ENCODE peak calls at places on chromosomes 7 and 10, in eight cellular contexts. N is A673, H is endodermal cell, L is testis, Z is neural progenitor cell, B is fibroblast of lung, M is cardiac muscle cell, E is H9. Q is an unnamed sample.
A peak's percentile ranks its signal among the peaks of the same experiment; 100 is the strongest.

GRCh38 chr10:58239561-58240169 is 28.0 kb downstream of the IPMK start:
- DNase-seq in Z (no peak), M (no peak), N (no peak), B (no peak), E (no peak), L (no peak), H (no peak), Q (no peak)

GRCh38 chr10:14787938-14788337 is 13.2 kb upstream of the FAM107B start:
- DNase-seq in H (no peak), B (no peak), Z (no peak), N (no peak), E (no peak), L (no peak), M (no peak), Q (no peak)

GRCh38 chr7:55966851-55967250 is 2.5 kb downstream of the NIPSNAP2 start:
- DNase-seq in E (no peak), M (no peak), H (no peak), L (no peak), N (peak; percentile 9), B (no peak), Z (no peak), Q (no peak)

GRCh38 chr10:107442035-107442505 is 277.6 kb upstream of the SORCS1 start:
- DNase-seq in L (no peak), Z (no peak), E (no peak), M (peak; percentile 14), B (peak; percentile 31), H (no peak), N (peak; percentile 19), Q (no peak)

GRCh38 chr10:97007417-97007816 is 175.3 kb downstream of the LCOR start:
- DNase-seq in N (no peak), M (no peak), L (no peak), H (no peak), E (no peak), B (no peak), Z (no peak), Q (no peak)

GRCh38 chr7:80827238-80827633 is 91.6 kb downstream of the SEMA3C start:
- DNase-seq in M (peak; percentile 64), L (no peak), H (no peak), E (no peak), Z (no peak), N (no peak), B (peak; percentile 53), Q (no peak)

GRCh38 chr10:59536151-59536550 is 173.5 kb downstream of the SLC16A9 start:
- DNase-seq in M (peak; percentile 91), L (no peak), B (peak; percentile 95), Z (no peak), N (peak; percentile 88), H (no peak), E (no peak), Q (no peak)

GRCh38 chr10:127148933-127149220 is 47.5 kb downstream of the INSYN2A start:
- DNase-seq in M (peak; percentile 63), N (no peak), E (no peak), B (peak; percentile 83), Z (no peak), H (no peak), L (no peak), Q (no peak)

GRCh38 chr7:73740212-73740611 is 1.6 kb upstream of the ABHD11 start:
- DNase-seq in B (no peak), E (no peak), M (no peak), Z (no peak), H (no peak), L (no peak), N (no peak), Q (no peak)

GRCh38 chr7:73742338-73742752 is 3.7 kb upstream of the ABHD11 start:
- DNase-seq in B (no peak), L (no peak), Z (peak; percentile 38), E (peak; percentile 80), N (no peak), M (no peak), H (peak; percentile 91), Q (no peak)

GRCh38 chr7:73740771-73741170 is 2.2 kb upstream of the ABHD11 start:
- DNase-seq in H (peak; percentile 74), M (no peak), L (no peak), B (no peak), N (no peak), Z (no peak), E (peak; percentile 71), Q (no peak)

GRCh38 chr7:73742753-73743641 is 4.4 kb upstream of the ABHD11 start:
- DNase-seq in Z (peak; percentile 96), E (peak; percentile 99), M (no peak), B (no peak), N (no peak), L (no peak), H (peak; percentile 100), Q (no peak)

DNA sequence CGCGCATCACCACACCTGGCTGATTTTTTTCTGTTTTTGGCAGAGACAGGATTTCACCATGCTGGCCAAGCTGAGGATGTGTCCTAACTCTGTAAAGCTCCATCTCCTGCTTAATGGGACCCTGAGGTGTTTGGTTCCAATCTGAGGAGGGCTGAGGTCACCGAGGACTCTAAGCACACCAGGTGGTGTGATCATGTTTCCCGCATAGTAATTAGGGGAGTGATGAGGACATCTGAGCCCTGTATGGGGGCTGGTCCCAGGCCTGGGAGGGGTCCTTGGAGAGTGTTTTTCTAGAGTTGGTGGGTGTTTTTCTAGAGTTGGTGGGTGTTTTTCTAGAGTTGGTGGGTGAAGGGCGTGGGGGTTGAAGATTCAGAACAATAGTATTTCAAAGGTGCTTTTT is 3.0 kb upstream of the ABHD11 start:
- DNase-seq in E (peak; percentile 72), H (peak; percentile 86), L (no peak), B (no peak), N (no peak), M (no peak), Z (peak; percentile 52), Q (no peak)
- H3K27ac ChIP-seq in E (no peak overlapping the region), H (no peak overlapping the region), L (no peak overlapping the region), B (no peak overlapping the region), N (no peak overlapping the region), M (no peak overlapping the region), Z (no peak overlapping the region), Q (no peak overlapping the region)

DNA sequence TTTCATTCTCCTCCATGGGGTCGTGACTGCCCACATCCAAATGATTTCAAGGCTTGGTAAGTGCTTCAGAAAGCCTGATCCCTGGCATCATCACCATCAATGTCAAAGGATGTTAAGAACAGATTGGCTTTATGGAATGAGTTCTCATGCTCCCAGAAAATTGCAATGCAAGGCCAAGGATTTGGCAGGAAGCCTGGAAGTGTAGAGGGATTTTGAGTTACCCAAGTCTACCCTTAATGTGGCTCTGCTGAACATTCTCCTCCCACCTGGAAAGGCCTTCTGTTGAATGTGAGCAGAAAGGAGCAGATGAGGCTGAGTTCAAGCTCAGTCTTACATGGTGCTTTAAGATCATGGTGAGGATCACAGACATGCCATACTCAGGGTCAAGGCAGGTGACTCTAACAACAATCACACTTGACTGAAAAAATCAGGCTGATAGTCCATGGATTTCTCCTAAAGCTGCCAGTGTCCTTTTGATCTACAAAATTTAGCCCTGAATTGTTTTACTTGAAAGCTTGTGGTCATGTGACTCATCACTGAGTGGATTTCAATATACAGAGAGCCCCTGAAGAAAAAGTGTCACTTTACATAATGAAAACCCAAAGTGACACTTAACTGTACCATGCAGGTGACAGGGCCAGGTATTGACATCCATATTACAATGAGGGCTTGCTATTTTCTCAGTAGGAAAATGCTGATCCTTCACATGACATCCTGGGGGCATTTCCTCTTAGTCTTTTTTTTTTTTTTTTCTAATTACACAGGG is 111.1 kb upstream of the PDLIM1 start:
- DNase-seq in M (no peak), E (no peak), B (no peak), N (no peak), Z (no peak), L (no peak), H (no peak), Q (no peak)
- H3K4me1 ChIP-seq in M (peaks cover 13% of the 10 kb centered on the region), E (no peaks in the 10 kb centered on the region), B (no peaks in the 10 kb centered on the region), N (no peaks in the 10 kb centered on the region), Z (no peaks in the 10 kb centered on the region), L (peaks cover 7% of the 10 kb centered on the region), H (no peaks in the 10 kb centered on the region), Q (no peaks in the 10 kb centered on the region)

GRCh38 chr7:139619367-139619657 is 95.8 kb downstream of the CLEC2L start:
- DNase-seq in L (no peak), E (no peak), N (no peak), H (no peak), M (peak; percentile 72), Z (no peak), B (peak; percentile 86), Q (no peak)

GRCh38 chr7:139614886-139615285 is 91.4 kb downstream of the CLEC2L start:
- DNase-seq in H (no peak), B (no peak), N (no peak), E (no peak), M (no peak), L (no peak), Z (no peak), Q (no peak)

GRCh38 chr7:139617074-139617473 is 93.6 kb downstream of the CLEC2L start:
- DNase-seq in E (no peak), L (no peak), H (no peak), M (no peak), B (no peak), Z (no peak), N (no peak), Q (no peak)

GRCh38 chr7:139620676-139621344 is 97.3 kb downstream of the CLEC2L start:
- DNase-seq in E (peak; percentile 74), N (peak; percentile 38), M (peak; percentile 25), H (peak; percentile 93), L (peak; percentile 58), Z (peak; percentile 62), B (peak; percentile 16), Q (no peak)

DNA sequence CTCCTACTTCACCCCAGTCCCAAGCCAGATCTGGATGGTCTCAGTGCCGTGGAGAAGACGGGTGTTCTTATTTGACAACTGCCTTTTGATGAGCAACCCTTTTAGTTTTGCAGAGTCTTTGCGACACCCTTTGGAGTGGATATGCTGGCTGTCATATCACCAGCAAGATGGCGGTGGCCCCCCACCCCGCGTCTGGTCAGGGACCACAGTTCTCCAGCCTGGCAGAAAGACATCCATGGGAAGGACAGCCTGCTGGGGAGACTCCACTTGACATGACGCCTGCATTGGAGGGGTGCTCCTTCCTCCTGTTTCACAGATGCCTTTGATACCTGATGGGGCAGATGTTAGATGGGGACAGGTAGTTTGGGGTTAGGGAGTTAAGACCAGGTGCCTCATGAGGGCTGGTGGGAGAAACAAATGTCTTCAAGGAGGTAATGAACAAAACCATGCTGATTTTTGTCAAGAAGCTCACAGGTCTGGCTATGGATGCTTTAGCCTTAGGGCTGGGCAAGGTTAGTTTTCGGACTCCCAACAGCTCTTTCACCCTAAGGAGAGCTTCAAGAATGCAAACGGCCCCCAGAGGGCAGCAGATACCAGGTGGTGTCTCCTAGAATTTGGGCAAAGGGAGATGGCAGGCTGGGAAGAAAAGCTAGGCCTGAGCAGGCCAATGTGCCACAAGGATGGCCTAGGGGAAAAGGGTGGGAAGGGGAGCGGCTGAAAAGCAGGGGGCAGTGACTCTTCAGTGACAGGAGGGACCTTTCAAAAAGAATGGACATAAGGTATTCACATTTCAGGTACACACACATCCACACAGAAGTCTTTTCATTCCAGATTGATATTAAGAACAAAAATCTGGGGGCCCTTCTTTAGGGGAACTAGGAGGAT is 95.2 kb downstream of the CLEC2L start:
- DNase-seq in N (peak; percentile 62), L (peak; percentile 58), B (peak; percentile 44), E (peak; percentile 50), H (peak; percentile 90), Z (peak; percentile 61), M (peak; percentile 55), Q (no peak)
- TF ChIP-seq CTCF in N (peak; percentile 54), L (peak; percentile 23), B (peak; percentile 55), E (peak; percentile 70), H (peak; percentile 76), Z (peak; percentile 60), M (peak; percentile 49), Q (peak; percentile 58)

GRCh38 chr10:21432266-21432665 is 93.2 kb downstream of the SKIDA1 start:
- DNase-seq in M (no peak), B (no peak), H (no peak), L (no peak), N (no peak), Z (no peak), E (no peak), Q (no peak)

GRCh38 chr10:21424511-21424910 is 101.0 kb downstream of the SKIDA1 start:
- DNase-seq in H (no peak), M (no peak), Z (no peak), E (no peak), L (no peak), N (peak; percentile 87), B (peak; percentile 39), Q (no peak)

GRCh38 chr10:21423850-21424249 is 101.6 kb downstream of the SKIDA1 start:
- DNase-seq in M (no peak), H (no peak), B (no peak), Z (no peak), N (peak; percentile 75), L (no peak), E (no peak), Q (no peak)

GRCh38 chr10:21431799-21432198 is 93.7 kb downstream of the SKIDA1 start:
- DNase-seq in E (no peak), N (no peak), H (no peak), M (no peak), B (no peak), L (no peak), Z (no peak), Q (no peak)

GRCh38 chr10:21427804-21428481 is 97.5 kb downstream of the SKIDA1 start:
- DNase-seq in Z (no peak), M (no peak), E (no peak), L (no peak), H (no peak), B (peak; percentile 34), N (no peak), Q (no peak)
- H3K27ac ChIP-seq in Z (no peak overlapping the region), M (no peak overlapping the region), E (no peak overlapping the region), L (no peak overlapping the region), H (no peak overlapping the region), B (no peak overlapping the region), N (peak overlapping the region; percentile 16), Q (no peak overlapping the region)